ENCODE peak calls at places on chromosome 5, in four cellular contexts. One of them, this sample, is unnamed.

GRCh38 chr5:126865299-126865698 is 88.4 kb downstream of the LMNB1 start:
- DNase-seq in activated CD8-positive, alpha-beta T cell treated with anti-CD3 and anti-CD28 coated beads for 36 hours: no peak
- DNase-seq in AG10803: peak; percentile 65
- DNase-seq in foreskin keratinocyte: peak; percentile 15
- DNase-seq in this sample: no peak

GRCh38 chr5:102450313-102450990 is 48.3 kb downstream of the SLCO6A1 start:
- DNase-seq in activated CD8-positive, alpha-beta T cell treated with anti-CD3 and anti-CD28 coated beads for 36 hours: no peak
- DNase-seq in AG10803: no peak
- DNase-seq in foreskin keratinocyte: no peak
- DNase-seq in this sample: no peak

GRCh38 chr5:15483348-15484090 is 16.5 kb upstream of the FBXL7 start:
- DNase-seq in activated CD8-positive, alpha-beta T cell treated with anti-CD3 and anti-CD28 coated beads for 36 hours: no peak
- DNase-seq in foreskin keratinocyte: no peak
- DNase-seq in AG10803: no peak
- DNase-seq in this sample: no peak

GRCh38 chr5:132227485-132228240 is at the start of gene P4HA2:
- DNase-seq in activated CD8-positive, alpha-beta T cell treated with anti-CD3 and anti-CD28 coated beads for 36 hours: peak; percentile 66
- DNase-seq in AG10803: peak; percentile 73
- DNase-seq in foreskin keratinocyte: no peak
- DNase-seq in this sample: peak; percentile 96

GRCh38 chr5:146947181-146947941 is 68.8 kb upstream of the PPP2R2B start:
- DNase-seq in AG10803: no peak
- DNase-seq in foreskin keratinocyte: no peak
- DNase-seq in activated CD8-positive, alpha-beta T cell treated with anti-CD3 and anti-CD28 coated beads for 36 hours: peak; percentile 29
- DNase-seq in this sample: no peak

GRCh38 chr5:68894673-68895072 is 199.1 kb upstream of the SLC30A5 start:
- DNase-seq in activated CD8-positive, alpha-beta T cell treated with anti-CD3 and anti-CD28 coated beads for 36 hours: no peak
- DNase-seq in AG10803: peak; percentile 4
- DNase-seq in foreskin keratinocyte: no peak
- DNase-seq in this sample: no peak

GRCh38 chr5:74257645-74258328 is 382.7 kb downstream of the ENC1 start:
- DNase-seq in foreskin keratinocyte: no peak
- DNase-seq in AG10803: peak; percentile 54
- DNase-seq in activated CD8-positive, alpha-beta T cell treated with anti-CD3 and anti-CD28 coated beads for 36 hours: no peak
- DNase-seq in this sample: no peak

GRCh38 chr5:57538341-57538955 is 55.8 kb upstream of the ACTBL2 start:
- DNase-seq in foreskin keratinocyte: peak; percentile 65
- DNase-seq in AG10803: peak; percentile 93
- DNase-seq in activated CD8-positive, alpha-beta T cell treated with anti-CD3 and anti-CD28 coated beads for 36 hours: no peak
- DNase-seq in this sample: no peak

GRCh38 chr5:1895771-1896420 is 13.2 kb upstream of the IRX4 start:
- DNase-seq in foreskin keratinocyte: no peak
- DNase-seq in activated CD8-positive, alpha-beta T cell treated with anti-CD3 and anti-CD28 coated beads for 36 hours: no peak
- DNase-seq in AG10803: no peak
- DNase-seq in this sample: no peak

GRCh38 chr5:10695759-10696543 is 65.1 kb downstream of the DAP start:
- DNase-seq in activated CD8-positive, alpha-beta T cell treated with anti-CD3 and anti-CD28 coated beads for 36 hours: peak; percentile 11
- DNase-seq in foreskin keratinocyte: no peak
- DNase-seq in AG10803: peak; percentile 55
- DNase-seq in this sample: no peak

GRCh38 chr5:8644377-8644776 is 775.4 kb downstream of the MTRR start:
- DNase-seq in activated CD8-positive, alpha-beta T cell treated with anti-CD3 and anti-CD28 coated beads for 36 hours: no peak
- DNase-seq in AG10803: no peak
- DNase-seq in foreskin keratinocyte: no peak
- DNase-seq in this sample: no peak

DNA sequence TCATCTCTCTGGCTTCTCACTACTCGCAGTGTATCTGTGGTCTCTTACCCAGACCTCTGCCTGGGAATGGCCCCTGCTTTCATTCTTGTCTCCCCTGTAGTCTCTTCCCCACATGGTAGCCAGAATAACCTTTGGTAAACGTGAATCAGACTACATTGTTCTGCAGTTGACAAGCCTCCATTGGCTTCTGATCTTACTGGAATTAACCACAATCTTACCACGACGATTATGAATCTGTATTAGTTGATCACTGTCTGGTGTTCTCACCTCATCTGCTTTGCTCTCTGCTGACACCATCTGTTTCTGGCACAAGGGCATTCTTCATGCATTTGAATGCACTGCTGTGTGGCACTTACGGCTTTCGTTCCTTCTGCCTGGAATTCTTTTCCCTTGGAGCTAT is 781.2 kb downstream of the MTRR start:
- DNase-seq in activated CD8-positive, alpha-beta T cell treated with anti-CD3 and anti-CD28 coated beads for 36 hours: no peak
- DNase-seq in foreskin keratinocyte: no peak
- DNase-seq in AG10803: peak; percentile 12
- DNase-seq in this sample: no peak
- TF ChIP-seq CTCF in activated CD8-positive, alpha-beta T cell treated with anti-CD3 and anti-CD28 coated beads for 36 hours: no peak
- TF ChIP-seq CTCF in foreskin keratinocyte: no peak
- TF ChIP-seq CTCF in AG10803: no peak
- TF ChIP-seq CTCF in this sample: no peak

GRCh38 chr5:180390441-180391190 is 37.5 kb upstream of the GFPT2 start:
- DNase-seq in foreskin keratinocyte: no peak
- DNase-seq in activated CD8-positive, alpha-beta T cell treated with anti-CD3 and anti-CD28 coated beads for 36 hours: no peak
- DNase-seq in AG10803: no peak
- DNase-seq in this sample: peak; percentile 18
- TF ChIP-seq CTCF in foreskin keratinocyte: no peak
- TF ChIP-seq CTCF in activated CD8-positive, alpha-beta T cell treated with anti-CD3 and anti-CD28 coated beads for 36 hours: no peak
- TF ChIP-seq CTCF in AG10803: no peak
- TF ChIP-seq CTCF in this sample: no peak

DNA sequence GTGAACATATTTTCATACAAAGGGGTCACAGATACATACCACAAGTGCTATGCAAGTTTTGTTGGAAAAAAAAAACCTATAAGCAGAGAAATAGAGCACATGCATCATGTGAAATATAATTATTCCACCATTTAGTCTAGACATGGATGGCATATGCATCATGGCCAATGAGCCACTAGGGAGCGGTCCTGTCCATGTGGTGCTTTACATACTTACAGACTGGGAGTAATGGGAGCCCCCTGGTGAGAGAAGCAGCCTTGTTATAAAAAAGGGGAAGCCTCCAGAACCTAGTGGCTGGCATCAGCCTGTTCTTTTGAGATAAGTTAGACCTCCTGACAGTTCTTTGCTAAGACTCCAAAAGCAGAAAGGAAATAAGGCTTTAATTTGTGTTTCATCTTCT is 1524.1 kb downstream of the MAT2B start:
- DNase-seq in activated CD8-positive, alpha-beta T cell treated with anti-CD3 and anti-CD28 coated beads for 36 hours: peak; percentile 5
- DNase-seq in AG10803: no peak
- DNase-seq in foreskin keratinocyte: no peak
- DNase-seq in this sample: no peak
- TF ChIP-seq CTCF in activated CD8-positive, alpha-beta T cell treated with anti-CD3 and anti-CD28 coated beads for 36 hours: no peak
- TF ChIP-seq CTCF in AG10803: no peak
- TF ChIP-seq CTCF in foreskin keratinocyte: peak; percentile 11
- TF ChIP-seq CTCF in this sample: peak; percentile 12

GRCh38 chr5:138716456-138716924 is 36.7 kb upstream of the CTNNA1 start:
- DNase-seq in AG10803: no peak
- DNase-seq in foreskin keratinocyte: no peak
- DNase-seq in activated CD8-positive, alpha-beta T cell treated with anti-CD3 and anti-CD28 coated beads for 36 hours: no peak
- DNase-seq in this sample: no peak
- TF ChIP-seq CTCF in AG10803: no peak
- TF ChIP-seq CTCF in foreskin keratinocyte: no peak
- TF ChIP-seq CTCF in activated CD8-positive, alpha-beta T cell treated with anti-CD3 and anti-CD28 coated beads for 36 hours: no peak
- TF ChIP-seq CTCF in this sample: no peak

DNA sequence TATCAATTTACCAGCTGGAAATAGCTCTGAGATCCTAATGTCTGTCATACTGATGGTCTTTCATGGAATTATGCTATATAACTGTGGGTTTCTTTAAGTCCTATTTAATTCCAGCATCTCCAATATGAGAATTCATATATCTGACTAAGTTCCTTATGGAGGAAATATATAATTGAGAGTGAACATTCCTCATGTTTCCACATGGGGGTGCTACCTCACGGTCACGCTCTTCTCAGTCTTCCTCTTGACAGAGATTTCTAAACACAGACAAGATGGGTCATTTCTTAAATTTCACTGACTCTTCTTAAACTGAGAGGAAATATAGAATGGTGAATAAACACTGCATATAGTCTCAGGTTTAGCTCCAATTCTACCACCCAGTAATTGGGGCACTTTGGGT is 212.1 kb downstream of the SLF1 start:
- DNase-seq in AG10803: peak; percentile 8
- DNase-seq in activated CD8-positive, alpha-beta T cell treated with anti-CD3 and anti-CD28 coated beads for 36 hours: no peak
- DNase-seq in foreskin keratinocyte: no peak
- DNase-seq in this sample: no peak
- TF ChIP-seq CTCF in AG10803: peak; percentile 48
- TF ChIP-seq CTCF in activated CD8-positive, alpha-beta T cell treated with anti-CD3 and anti-CD28 coated beads for 36 hours: peak; percentile 40
- TF ChIP-seq CTCF in foreskin keratinocyte: peak; percentile 58
- TF ChIP-seq CTCF in this sample: no peak

GRCh38 chr5:60299944-60300343 is 400.0 kb downstream of the DEPDC1B start:
- DNase-seq in AG10803: no peak
- DNase-seq in foreskin keratinocyte: no peak
- DNase-seq in activated CD8-positive, alpha-beta T cell treated with anti-CD3 and anti-CD28 coated beads for 36 hours: no peak
- DNase-seq in this sample: no peak
- TF ChIP-seq CTCF in AG10803: no peak
- TF ChIP-seq CTCF in foreskin keratinocyte: no peak
- TF ChIP-seq CTCF in activated CD8-positive, alpha-beta T cell treated with anti-CD3 and anti-CD28 coated beads for 36 hours: no peak
- TF ChIP-seq CTCF in this sample: no peak

GRCh38 chr5:150163547-150164059 is 3.0 kb upstream of the CDX1 start:
- DNase-seq in AG10803: no peak
- DNase-seq in foreskin keratinocyte: no peak
- DNase-seq in activated CD8-positive, alpha-beta T cell treated with anti-CD3 and anti-CD28 coated beads for 36 hours: no peak
- DNase-seq in this sample: no peak
- TF ChIP-seq CTCF in AG10803: peak; percentile 35
- TF ChIP-seq CTCF in foreskin keratinocyte: no peak
- TF ChIP-seq CTCF in activated CD8-positive, alpha-beta T cell treated with anti-CD3 and anti-CD28 coated beads for 36 hours: no peak
- TF ChIP-seq CTCF in this sample: no peak

GRCh38 chr5:172445866-172446265 is 8.5 kb downstream of the SH3PXD2B start:
- DNase-seq in AG10803: no peak
- DNase-seq in activated CD8-positive, alpha-beta T cell treated with anti-CD3 and anti-CD28 coated beads for 36 hours: no peak
- DNase-seq in foreskin keratinocyte: no peak
- DNase-seq in this sample: no peak

GRCh38 chr5:172446336-172447051 is 7.8 kb downstream of the SH3PXD2B start:
- DNase-seq in foreskin keratinocyte: no peak
- DNase-seq in AG10803: no peak
- DNase-seq in activated CD8-positive, alpha-beta T cell treated with anti-CD3 and anti-CD28 coated beads for 36 hours: no peak
- DNase-seq in this sample: no peak

GRCh38 chr5:172450453-172450852 is 3.9 kb downstream of the SH3PXD2B start:
- DNase-seq in activated CD8-positive, alpha-beta T cell treated with anti-CD3 and anti-CD28 coated beads for 36 hours: no peak
- DNase-seq in AG10803: no peak
- DNase-seq in foreskin keratinocyte: no peak
- DNase-seq in this sample: no peak

GRCh38 chr5:172448999-172449398 is 5.3 kb downstream of the SH3PXD2B start:
- DNase-seq in activated CD8-positive, alpha-beta T cell treated with anti-CD3 and anti-CD28 coated beads for 36 hours: no peak
- DNase-seq in AG10803: no peak
- DNase-seq in foreskin keratinocyte: no peak
- DNase-seq in this sample: no peak

GRCh38 chr5:172447646-172448365 is 6.5 kb downstream of the SH3PXD2B start:
- DNase-seq in foreskin keratinocyte: no peak
- DNase-seq in AG10803: no peak
- DNase-seq in activated CD8-positive, alpha-beta T cell treated with anti-CD3 and anti-CD28 coated beads for 36 hours: no peak
- DNase-seq in this sample: no peak
- TF ChIP-seq CTCF in foreskin keratinocyte: no peak
- TF ChIP-seq CTCF in AG10803: no peak
- TF ChIP-seq CTCF in activated CD8-positive, alpha-beta T cell treated with anti-CD3 and anti-CD28 coated beads for 36 hours: no peak
- TF ChIP-seq CTCF in this sample: no peak

This sample was measured in GM13976.